ENCODE peak calls at places on chromosomes 7 and 10, in six cellular contexts. One of them, this sample, is unnamed.
A peak's percentile ranks its signal among the peaks of the same experiment; 100 is the strongest.

GRCh38 chr7:156492170-156492569 is 148.4 kb upstream of the RNF32 start:
- DNase-seq in keratinocyte: no peak
- DNase-seq in SJCRH30: no peak
- DNase-seq in MG63: no peak
- DNase-seq in K562: no peak
- DNase-seq in CD8-positive, alpha-beta memory T cell: no peak
- DNase-seq in this sample: no peak

GRCh38 chr10:76050291-76050625 is 618.8 kb downstream of the LRMDA start:
- DNase-seq in keratinocyte: no peak
- DNase-seq in K562: no peak
- DNase-seq in SJCRH30: no peak
- DNase-seq in CD8-positive, alpha-beta memory T cell: no peak
- DNase-seq in MG63: no peak
- DNase-seq in this sample: no peak

GRCh38 chr10:79026341-79026761 is 42.4 kb upstream of the ZMIZ1 start:
- DNase-seq in MG63: no peak
- DNase-seq in keratinocyte: no peak
- DNase-seq in CD8-positive, alpha-beta memory T cell: no peak
- DNase-seq in SJCRH30: no peak
- DNase-seq in K562: no peak
- DNase-seq in this sample: no peak

GRCh38 chr7:155962191-155962967 is 150.1 kb upstream of the SHH start:
- DNase-seq in CD8-positive, alpha-beta memory T cell: no peak
- DNase-seq in SJCRH30: no peak
- DNase-seq in MG63: peak; percentile 81
- DNase-seq in K562: no peak
- DNase-seq in keratinocyte: no peak
- DNase-seq in this sample: no peak

GRCh38 chr7:41459623-41460256 is 243.2 kb downstream of the INHBA start:
- DNase-seq in MG63: no peak
- DNase-seq in CD8-positive, alpha-beta memory T cell: no peak
- DNase-seq in keratinocyte: no peak
- DNase-seq in SJCRH30: no peak
- DNase-seq in K562: no peak
- DNase-seq in this sample: no peak

GRCh38 chr7:22386206-22386858 is 29.4 kb upstream of the RAPGEF5 start:
- DNase-seq in CD8-positive, alpha-beta memory T cell: no peak
- DNase-seq in K562: no peak
- DNase-seq in SJCRH30: no peak
- DNase-seq in MG63: no peak
- DNase-seq in keratinocyte: no peak
- DNase-seq in this sample: no peak

GRCh38 chr7:141369422-141369821 is 181.8 kb upstream of the AGK start:
- DNase-seq in K562: no peak
- DNase-seq in CD8-positive, alpha-beta memory T cell: no peak
- DNase-seq in keratinocyte: no peak
- DNase-seq in MG63: no peak
- DNase-seq in SJCRH30: no peak
- DNase-seq in this sample: no peak

GRCh38 chr10:116742367-116743265 is at the start of gene HSPA12A:
- DNase-seq in K562: peak; percentile 84
- DNase-seq in MG63: peak; percentile 85
- DNase-seq in CD8-positive, alpha-beta memory T cell: peak; percentile 25
- DNase-seq in keratinocyte: no peak
- DNase-seq in SJCRH30: peak; percentile 73
- DNase-seq in this sample: peak; percentile 51

GRCh38 chr7:50822716-50823115 is 40.0 kb upstream of the GRB10 start:
- DNase-seq in SJCRH30: no peak
- DNase-seq in MG63: no peak
- DNase-seq in keratinocyte: no peak
- DNase-seq in K562: no peak
- DNase-seq in CD8-positive, alpha-beta memory T cell: no peak
- DNase-seq in this sample: no peak

GRCh38 chr7:30470783-30471182 is 7.8 kb downstream of the NOD1 start:
- DNase-seq in keratinocyte: no peak
- DNase-seq in K562: peak; percentile 33
- DNase-seq in SJCRH30: no peak
- DNase-seq in CD8-positive, alpha-beta memory T cell: no peak
- DNase-seq in MG63: peak; percentile 76
- DNase-seq in this sample: no peak

GRCh38 chr7:57415326-57415725 is 34.7 kb upstream of the ZNF716 start:
- DNase-seq in keratinocyte: no peak
- DNase-seq in K562: no peak
- DNase-seq in MG63: no peak
- DNase-seq in SJCRH30: no peak
- DNase-seq in CD8-positive, alpha-beta memory T cell: no peak
- DNase-seq in this sample: no peak
- H3K9me3 ChIP-seq in keratinocyte: no peaks in the 10 kb centered on the region
- H3K9me3 ChIP-seq in K562: no peaks in the 10 kb centered on the region
- H3K9me3 ChIP-seq in MG63: no peaks in the 10 kb centered on the region
- H3K9me3 ChIP-seq in SJCRH30: no peaks in the 10 kb centered on the region
- H3K9me3 ChIP-seq in CD8-positive, alpha-beta memory T cell: no peaks in the 10 kb centered on the region
- H3K9me3 ChIP-seq in this sample: no peaks in the 10 kb centered on the region

GRCh38 chr7:63096141-63096540 is 902.5 kb upstream of the ZNF722 start:
- DNase-seq in keratinocyte: no peak
- DNase-seq in MG63: no peak
- DNase-seq in K562: no peak
- DNase-seq in SJCRH30: no peak
- DNase-seq in CD8-positive, alpha-beta memory T cell: no peak
- DNase-seq in this sample: no peak
- H3K9me3 ChIP-seq in keratinocyte: no peaks in the 10 kb centered on the region
- H3K9me3 ChIP-seq in MG63: no peaks in the 10 kb centered on the region
- H3K9me3 ChIP-seq in K562: no peaks in the 10 kb centered on the region
- H3K9me3 ChIP-seq in SJCRH30: no peaks in the 10 kb centered on the region
- H3K9me3 ChIP-seq in CD8-positive, alpha-beta memory T cell: no peaks in the 10 kb centered on the region
- H3K9me3 ChIP-seq in this sample: no peaks in the 10 kb centered on the region

GRCh38 chr10:113686028-113686427 is 6.3 kb downstream of the CASP7 start:
- DNase-seq in CD8-positive, alpha-beta memory T cell: no peak
- DNase-seq in keratinocyte: no peak
- DNase-seq in MG63: no peak
- DNase-seq in SJCRH30: no peak
- DNase-seq in K562: no peak
- DNase-seq in this sample: no peak
- H3K9me3 ChIP-seq in CD8-positive, alpha-beta memory T cell: peaks cover 6% of the 10 kb centered on the region
- H3K9me3 ChIP-seq in keratinocyte: no peaks in the 10 kb centered on the region
- H3K9me3 ChIP-seq in MG63: peaks cover 35% of the 10 kb centered on the region
- H3K9me3 ChIP-seq in SJCRH30: peaks cover 24% of the 10 kb centered on the region
- H3K9me3 ChIP-seq in K562: no peaks in the 10 kb centered on the region
- H3K9me3 ChIP-seq in this sample: no peaks in the 10 kb centered on the region

DNA sequence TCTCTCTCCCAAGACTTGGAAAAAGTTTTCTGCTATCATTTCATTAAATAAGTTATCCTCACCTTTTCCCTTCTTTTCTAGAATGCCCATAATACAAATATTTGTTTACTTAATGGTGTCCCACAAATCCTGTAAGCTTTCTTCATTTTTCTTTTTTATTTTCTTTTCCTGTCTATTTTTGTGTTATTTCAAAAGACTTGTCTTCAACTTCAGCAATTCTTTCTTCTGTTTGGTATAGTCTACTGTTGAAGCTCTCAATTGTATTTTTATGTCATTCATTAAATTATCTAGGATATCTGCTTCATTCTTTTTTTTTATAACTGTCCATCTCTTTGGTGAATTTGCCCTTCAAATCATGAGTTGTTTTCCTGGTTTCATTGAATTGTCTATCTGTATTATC is 25.1 kb upstream of the PLA2G12B start:
- DNase-seq in CD8-positive, alpha-beta memory T cell: no peak
- DNase-seq in K562: no peak
- DNase-seq in keratinocyte: no peak
- DNase-seq in SJCRH30: no peak
- DNase-seq in MG63: no peak
- DNase-seq in this sample: no peak
- H3K9me3 ChIP-seq in CD8-positive, alpha-beta memory T cell: peaks cover 4% of the 10 kb centered on the region
- H3K9me3 ChIP-seq in K562: peaks cover 26% of the 10 kb centered on the region
- H3K9me3 ChIP-seq in keratinocyte: no peaks in the 10 kb centered on the region
- H3K9me3 ChIP-seq in SJCRH30: peaks cover 4% of the 10 kb centered on the region
- H3K9me3 ChIP-seq in MG63: peaks cover 26% of the 10 kb centered on the region
- H3K9me3 ChIP-seq in this sample: peaks cover 20% of the 10 kb centered on the region

GRCh38 chr7:158351051-158351450 is 236.6 kb downstream of the PTPRN2 start:
- DNase-seq in SJCRH30: no peak
- DNase-seq in MG63: no peak
- DNase-seq in K562: no peak
- DNase-seq in keratinocyte: no peak
- DNase-seq in CD8-positive, alpha-beta memory T cell: no peak
- DNase-seq in this sample: no peak

GRCh38 chr7:158345731-158346130 is 241.9 kb downstream of the PTPRN2 start:
- DNase-seq in MG63: no peak
- DNase-seq in keratinocyte: no peak
- DNase-seq in CD8-positive, alpha-beta memory T cell: no peak
- DNase-seq in K562: no peak
- DNase-seq in SJCRH30: no peak
- DNase-seq in this sample: no peak

GRCh38 chr7:158351481-158351880 is 236.1 kb downstream of the PTPRN2 start:
- DNase-seq in MG63: no peak
- DNase-seq in SJCRH30: no peak
- DNase-seq in keratinocyte: no peak
- DNase-seq in K562: no peak
- DNase-seq in CD8-positive, alpha-beta memory T cell: no peak
- DNase-seq in this sample: no peak

GRCh38 chr7:158350166-158350900 is 237.3 kb downstream of the PTPRN2 start:
- DNase-seq in K562: no peak
- DNase-seq in MG63: no peak
- DNase-seq in keratinocyte: no peak
- DNase-seq in SJCRH30: no peak
- DNase-seq in CD8-positive, alpha-beta memory T cell: no peak
- DNase-seq in this sample: no peak

DNA sequence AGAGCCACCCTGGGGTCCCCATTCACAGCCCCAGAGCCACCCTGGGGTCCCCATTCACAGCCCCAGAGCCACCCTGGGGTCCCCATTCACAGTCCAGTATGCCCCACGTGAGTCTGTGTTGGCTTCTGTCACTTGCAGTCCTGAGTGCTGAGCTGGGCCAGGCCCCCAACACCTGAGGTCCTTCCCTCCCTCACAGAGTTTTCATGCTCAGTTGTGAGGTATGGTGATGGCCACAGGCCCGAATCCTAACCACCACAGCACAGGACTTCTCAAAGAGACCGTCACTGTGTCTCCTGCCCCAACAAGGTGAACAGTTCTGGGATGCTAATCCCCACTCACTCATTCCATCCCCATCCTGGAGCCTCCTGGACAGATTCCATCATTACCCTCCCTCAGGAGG is 239.2 kb downstream of the PTPRN2 start:
- DNase-seq in SJCRH30: no peak
- DNase-seq in K562: no peak
- DNase-seq in keratinocyte: no peak
- DNase-seq in MG63: no peak
- DNase-seq in CD8-positive, alpha-beta memory T cell: no peak
- DNase-seq in this sample: no peak
- H3K9me3 ChIP-seq in SJCRH30: no peaks in the 10 kb centered on the region
- H3K9me3 ChIP-seq in K562: no peaks in the 10 kb centered on the region
- H3K9me3 ChIP-seq in keratinocyte: peaks cover 3% of the 10 kb centered on the region
- H3K9me3 ChIP-seq in MG63: no peaks in the 10 kb centered on the region
- H3K9me3 ChIP-seq in CD8-positive, alpha-beta memory T cell: no peaks in the 10 kb centered on the region
- H3K9me3 ChIP-seq in this sample: no peaks in the 10 kb centered on the region

GRCh38 chr10:113336549-113337130 is 216.2 kb upstream of the HABP2 start:
- DNase-seq in CD8-positive, alpha-beta memory T cell: no peak
- DNase-seq in keratinocyte: no peak
- DNase-seq in MG63: no peak
- DNase-seq in K562: no peak
- DNase-seq in SJCRH30: no peak
- DNase-seq in this sample: no peak
- H3K9me3 ChIP-seq in CD8-positive, alpha-beta memory T cell: no peaks in the 10 kb centered on the region
- H3K9me3 ChIP-seq in keratinocyte: no peaks in the 10 kb centered on the region
- H3K9me3 ChIP-seq in MG63: peaks cover 19% of the 10 kb centered on the region
- H3K9me3 ChIP-seq in K562: no peaks in the 10 kb centered on the region
- H3K9me3 ChIP-seq in SJCRH30: no peaks in the 10 kb centered on the region
- H3K9me3 ChIP-seq in this sample: no peaks in the 10 kb centered on the region

DNA sequence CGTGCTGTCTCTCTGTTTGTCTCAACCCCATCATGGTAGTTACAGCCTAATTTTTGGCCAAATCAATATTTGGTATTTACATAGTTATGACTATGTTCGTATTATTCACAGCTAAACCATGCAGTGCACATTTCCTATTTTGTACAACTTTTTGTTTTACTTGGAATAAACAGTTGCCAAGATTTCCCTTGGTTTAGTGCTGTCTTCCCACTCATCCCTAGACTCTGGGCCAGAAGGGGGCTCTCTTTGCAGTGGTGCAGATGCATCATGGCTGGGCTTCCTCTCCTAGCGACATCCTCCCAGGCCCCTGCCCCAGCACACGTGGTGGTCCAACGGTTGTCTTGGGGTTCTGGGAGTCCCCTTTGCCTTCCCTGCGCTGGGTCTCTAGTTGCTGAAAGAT is 151.6 kb downstream of the PTPN20 start:
- DNase-seq in CD8-positive, alpha-beta memory T cell: no peak
- DNase-seq in MG63: peak; percentile 44
- DNase-seq in SJCRH30: no peak
- DNase-seq in keratinocyte: no peak
- DNase-seq in K562: no peak
- DNase-seq in this sample: no peak
- H3K9me3 ChIP-seq in CD8-positive, alpha-beta memory T cell: no peaks in the 10 kb centered on the region
- H3K9me3 ChIP-seq in MG63: no peaks in the 10 kb centered on the region
- H3K9me3 ChIP-seq in SJCRH30: no peaks in the 10 kb centered on the region
- H3K9me3 ChIP-seq in keratinocyte: no peaks in the 10 kb centered on the region
- H3K9me3 ChIP-seq in K562: no peaks in the 10 kb centered on the region
- H3K9me3 ChIP-seq in this sample: no peaks in the 10 kb centered on the region

This sample was measured in T-helper 17 cell.